ENCODE peak calls at places on chromosomes 16 and 17, in eight cellular contexts. One of them, this sample, is unnamed.

GRCh38 chr17:14123579-14124278 is 54.4 kb downstream of the COX10 start:
- DNase-seq in stimulated activated CD4-positive, alpha-beta T cell treated with anti-CD3 and anti-CD28 coated beads, TNF-alpha, amount 100 ng/mL, for 48 hours: no peak
- DNase-seq in GM12892: no peak
- DNase-seq in BJ: no peak
- DNase-seq in activated CD4-positive, alpha-beta T cell treated with anti-CD3 and anti-CD28 coated beads, Interleukin-2, amount 50 U/mL, for 1 hour: no peak
- DNase-seq in kidney tubule cell: no peak
- DNase-seq in islet precursor cell: no peak
- DNase-seq in NCI-H1092: no peak
- DNase-seq in this sample: no peak

GRCh38 chr17:20072692-20072992 is 63.5 kb downstream of the SPECC1 start:
- DNase-seq in stimulated activated CD4-positive, alpha-beta T cell treated with anti-CD3 and anti-CD28 coated beads, TNF-alpha, amount 100 ng/mL, for 48 hours: no peak
- DNase-seq in GM12892: no peak
- DNase-seq in BJ: no peak
- DNase-seq in activated CD4-positive, alpha-beta T cell treated with anti-CD3 and anti-CD28 coated beads, Interleukin-2, amount 50 U/mL, for 1 hour: no peak
- DNase-seq in kidney tubule cell: no peak
- DNase-seq in islet precursor cell: peak
- DNase-seq in NCI-H1092: peak
- DNase-seq in this sample: no peak

GRCh38 chr16:75109732-75110243 is 6.8 kb downstream of the LDHD start:
- DNase-seq in stimulated activated CD4-positive, alpha-beta T cell treated with anti-CD3 and anti-CD28 coated beads, TNF-alpha, amount 100 ng/mL, for 48 hours: no peak
- DNase-seq in GM12892: no peak
- DNase-seq in BJ: no peak
- DNase-seq in activated CD4-positive, alpha-beta T cell treated with anti-CD3 and anti-CD28 coated beads, Interleukin-2, amount 50 U/mL, for 1 hour: no peak
- DNase-seq in kidney tubule cell: peak
- DNase-seq in islet precursor cell: no peak
- DNase-seq in NCI-H1092: peak
- DNase-seq in this sample: no peak

GRCh38 chr17:10126554-10127493 is 71.6 kb downstream of the GAS7 start:
- DNase-seq in stimulated activated CD4-positive, alpha-beta T cell treated with anti-CD3 and anti-CD28 coated beads, TNF-alpha, amount 100 ng/mL, for 48 hours: no peak
- DNase-seq in GM12892: no peak
- DNase-seq in BJ: no peak
- DNase-seq in activated CD4-positive, alpha-beta T cell treated with anti-CD3 and anti-CD28 coated beads, Interleukin-2, amount 50 U/mL, for 1 hour: no peak
- DNase-seq in kidney tubule cell: no peak
- DNase-seq in islet precursor cell: peak
- DNase-seq in NCI-H1092: no peak
- DNase-seq in this sample: no peak

GRCh38 chr16:85391769-85392583 is 221.1 kb upstream of the GSE1 start:
- DNase-seq in stimulated activated CD4-positive, alpha-beta T cell treated with anti-CD3 and anti-CD28 coated beads, TNF-alpha, amount 100 ng/mL, for 48 hours: no peak
- DNase-seq in GM12892: no peak
- DNase-seq in BJ: no peak
- DNase-seq in activated CD4-positive, alpha-beta T cell treated with anti-CD3 and anti-CD28 coated beads, Interleukin-2, amount 50 U/mL, for 1 hour: no peak
- DNase-seq in kidney tubule cell: no peak
- DNase-seq in islet precursor cell: no peak
- DNase-seq in NCI-H1092: no peak
- DNase-seq in this sample: no peak

GRCh38 chr16:48158296-48158695 is 2.5 kb upstream of the ABCC12 start:
- DNase-seq in stimulated activated CD4-positive, alpha-beta T cell treated with anti-CD3 and anti-CD28 coated beads, TNF-alpha, amount 100 ng/mL, for 48 hours: peak
- DNase-seq in GM12892: no peak
- DNase-seq in BJ: no peak
- DNase-seq in activated CD4-positive, alpha-beta T cell treated with anti-CD3 and anti-CD28 coated beads, Interleukin-2, amount 50 U/mL, for 1 hour: no peak
- DNase-seq in kidney tubule cell: peak
- DNase-seq in islet precursor cell: peak
- DNase-seq in NCI-H1092: no peak
- DNase-seq in this sample: no peak

GRCh38 chr17:65678534-65678933 is 117.1 kb upstream of the AXIN2 start:
- DNase-seq in stimulated activated CD4-positive, alpha-beta T cell treated with anti-CD3 and anti-CD28 coated beads, TNF-alpha, amount 100 ng/mL, for 48 hours: no peak
- DNase-seq in GM12892: no peak
- DNase-seq in BJ: no peak
- DNase-seq in activated CD4-positive, alpha-beta T cell treated with anti-CD3 and anti-CD28 coated beads, Interleukin-2, amount 50 U/mL, for 1 hour: no peak
- DNase-seq in kidney tubule cell: no peak
- DNase-seq in islet precursor cell: no peak
- DNase-seq in NCI-H1092: peak
- DNase-seq in this sample: no peak

GRCh38 chr17:44919411-44919810 is 4.1 kb upstream of the GFAP start:
- DNase-seq in stimulated activated CD4-positive, alpha-beta T cell treated with anti-CD3 and anti-CD28 coated beads, TNF-alpha, amount 100 ng/mL, for 48 hours: no peak
- DNase-seq in GM12892: no peak
- DNase-seq in BJ: no peak
- DNase-seq in activated CD4-positive, alpha-beta T cell treated with anti-CD3 and anti-CD28 coated beads, Interleukin-2, amount 50 U/mL, for 1 hour: no peak
- DNase-seq in kidney tubule cell: no peak
- DNase-seq in islet precursor cell: no peak
- DNase-seq in NCI-H1092: no peak
- DNase-seq in this sample: no peak

GRCh38 chr16:3175157-3176153 is 12.5 kb upstream of the OR1F1 start:
- DNase-seq in stimulated activated CD4-positive, alpha-beta T cell treated with anti-CD3 and anti-CD28 coated beads, TNF-alpha, amount 100 ng/mL, for 48 hours: peak
- DNase-seq in GM12892: no peak
- DNase-seq in BJ: no peak
- DNase-seq in activated CD4-positive, alpha-beta T cell treated with anti-CD3 and anti-CD28 coated beads, Interleukin-2, amount 50 U/mL, for 1 hour: no peak
- DNase-seq in kidney tubule cell: peak
- DNase-seq in islet precursor cell: peak
- DNase-seq in NCI-H1092: no peak
- DNase-seq in this sample: no peak

GRCh38 chr16:69930117-69930776 is 20.9 kb upstream of the CLEC18A start:
- DNase-seq in stimulated activated CD4-positive, alpha-beta T cell treated with anti-CD3 and anti-CD28 coated beads, TNF-alpha, amount 100 ng/mL, for 48 hours: peak
- DNase-seq in GM12892: peak
- DNase-seq in BJ: no peak
- DNase-seq in activated CD4-positive, alpha-beta T cell treated with anti-CD3 and anti-CD28 coated beads, Interleukin-2, amount 50 U/mL, for 1 hour: peak
- DNase-seq in kidney tubule cell: peak
- DNase-seq in islet precursor cell: peak
- DNase-seq in NCI-H1092: peak
- DNase-seq in this sample: no peak

GRCh38 chr17:17922198-17922901 is 49.9 kb downstream of the TOM1L2 start:
- DNase-seq in stimulated activated CD4-positive, alpha-beta T cell treated with anti-CD3 and anti-CD28 coated beads, TNF-alpha, amount 100 ng/mL, for 48 hours: no peak
- DNase-seq in GM12892: no peak
- DNase-seq in BJ: no peak
- DNase-seq in activated CD4-positive, alpha-beta T cell treated with anti-CD3 and anti-CD28 coated beads, Interleukin-2, amount 50 U/mL, for 1 hour: no peak
- DNase-seq in kidney tubule cell: no peak
- DNase-seq in islet precursor cell: peak
- DNase-seq in NCI-H1092: no peak
- DNase-seq in this sample: no peak

GRCh38 chr16:88893127-88893968 is 26.9 kb upstream of the PABPN1L start:
- DNase-seq in stimulated activated CD4-positive, alpha-beta T cell treated with anti-CD3 and anti-CD28 coated beads, TNF-alpha, amount 100 ng/mL, for 48 hours: no peak
- DNase-seq in GM12892: no peak
- DNase-seq in BJ: no peak
- DNase-seq in activated CD4-positive, alpha-beta T cell treated with anti-CD3 and anti-CD28 coated beads, Interleukin-2, amount 50 U/mL, for 1 hour: no peak
- DNase-seq in kidney tubule cell: peak
- DNase-seq in islet precursor cell: no peak
- DNase-seq in NCI-H1092: no peak
- DNase-seq in this sample: no peak

GRCh38 chr16:79805621-79806020 is 205.1 kb upstream of the MAF start:
- DNase-seq in stimulated activated CD4-positive, alpha-beta T cell treated with anti-CD3 and anti-CD28 coated beads, TNF-alpha, amount 100 ng/mL, for 48 hours: no peak
- DNase-seq in GM12892: no peak
- DNase-seq in BJ: no peak
- DNase-seq in activated CD4-positive, alpha-beta T cell treated with anti-CD3 and anti-CD28 coated beads, Interleukin-2, amount 50 U/mL, for 1 hour: no peak
- DNase-seq in kidney tubule cell: peak
- DNase-seq in islet precursor cell: peak
- DNase-seq in NCI-H1092: no peak
- DNase-seq in this sample: no peak

GRCh38 chr17:565506-565905 is 149.1 kb downstream of the VPS53 start:
- DNase-seq in stimulated activated CD4-positive, alpha-beta T cell treated with anti-CD3 and anti-CD28 coated beads, TNF-alpha, amount 100 ng/mL, for 48 hours: no peak
- DNase-seq in GM12892: no peak
- DNase-seq in BJ: no peak
- DNase-seq in activated CD4-positive, alpha-beta T cell treated with anti-CD3 and anti-CD28 coated beads, Interleukin-2, amount 50 U/mL, for 1 hour: no peak
- DNase-seq in kidney tubule cell: no peak
- DNase-seq in islet precursor cell: peak
- DNase-seq in NCI-H1092: no peak
- DNase-seq in this sample: no peak

GRCh38 chr16:48818257-48818656 is 208.3 kb upstream of the N4BP1 start:
- DNase-seq in stimulated activated CD4-positive, alpha-beta T cell treated with anti-CD3 and anti-CD28 coated beads, TNF-alpha, amount 100 ng/mL, for 48 hours: no peak
- DNase-seq in GM12892: no peak
- DNase-seq in BJ: no peak
- DNase-seq in activated CD4-positive, alpha-beta T cell treated with anti-CD3 and anti-CD28 coated beads, Interleukin-2, amount 50 U/mL, for 1 hour: no peak
- DNase-seq in kidney tubule cell: no peak
- DNase-seq in islet precursor cell: no peak
- DNase-seq in NCI-H1092: no peak
- DNase-seq in this sample: no peak

GRCh38 chr16:58843675-58844074 is 109.6 kb upstream of the GOT2 start:
- DNase-seq in stimulated activated CD4-positive, alpha-beta T cell treated with anti-CD3 and anti-CD28 coated beads, TNF-alpha, amount 100 ng/mL, for 48 hours: no peak
- DNase-seq in GM12892: no peak
- DNase-seq in BJ: no peak
- DNase-seq in activated CD4-positive, alpha-beta T cell treated with anti-CD3 and anti-CD28 coated beads, Interleukin-2, amount 50 U/mL, for 1 hour: no peak
- DNase-seq in kidney tubule cell: peak
- DNase-seq in islet precursor cell: no peak
- DNase-seq in NCI-H1092: no peak
- DNase-seq in this sample: no peak

GRCh38 chr17:1880851-1881630 is 51.2 kb downstream of the RPA1 start:
- DNase-seq in stimulated activated CD4-positive, alpha-beta T cell treated with anti-CD3 and anti-CD28 coated beads, TNF-alpha, amount 100 ng/mL, for 48 hours: no peak
- DNase-seq in GM12892: no peak
- DNase-seq in BJ: no peak
- DNase-seq in activated CD4-positive, alpha-beta T cell treated with anti-CD3 and anti-CD28 coated beads, Interleukin-2, amount 50 U/mL, for 1 hour: no peak
- DNase-seq in kidney tubule cell: no peak
- DNase-seq in islet precursor cell: peak
- DNase-seq in NCI-H1092: no peak
- DNase-seq in this sample: no peak

GRCh38 chr16:64858076-64858475 is 263.8 kb downstream of the CDH11 start:
- DNase-seq in stimulated activated CD4-positive, alpha-beta T cell treated with anti-CD3 and anti-CD28 coated beads, TNF-alpha, amount 100 ng/mL, for 48 hours: no peak
- DNase-seq in GM12892: no peak
- DNase-seq in BJ: no peak
- DNase-seq in activated CD4-positive, alpha-beta T cell treated with anti-CD3 and anti-CD28 coated beads, Interleukin-2, amount 50 U/mL, for 1 hour: no peak
- DNase-seq in kidney tubule cell: no peak
- DNase-seq in islet precursor cell: no peak
- DNase-seq in NCI-H1092: no peak
- DNase-seq in this sample: no peak

GRCh38 chr16:28538733-28539596 is at the start of gene NUPR1:
- DNase-seq in stimulated activated CD4-positive, alpha-beta T cell treated with anti-CD3 and anti-CD28 coated beads, TNF-alpha, amount 100 ng/mL, for 48 hours: no peak
- DNase-seq in GM12892: no peak
- DNase-seq in BJ: peak
- DNase-seq in activated CD4-positive, alpha-beta T cell treated with anti-CD3 and anti-CD28 coated beads, Interleukin-2, amount 50 U/mL, for 1 hour: no peak
- DNase-seq in kidney tubule cell: peak
- DNase-seq in islet precursor cell: peak
- DNase-seq in NCI-H1092: no peak
- DNase-seq in this sample: peak

GRCh38 chr16:24610421-24610765 is 71.0 kb downstream of the RBBP6 start:
- DNase-seq in stimulated activated CD4-positive, alpha-beta T cell treated with anti-CD3 and anti-CD28 coated beads, TNF-alpha, amount 100 ng/mL, for 48 hours: no peak
- DNase-seq in GM12892: no peak
- DNase-seq in BJ: no peak
- DNase-seq in activated CD4-positive, alpha-beta T cell treated with anti-CD3 and anti-CD28 coated beads, Interleukin-2, amount 50 U/mL, for 1 hour: no peak
- DNase-seq in kidney tubule cell: peak
- DNase-seq in islet precursor cell: peak
- DNase-seq in NCI-H1092: peak
- DNase-seq in this sample: no peak

GRCh38 chr17:13600475-13601316 is 1.0 kb downstream of the HS3ST3A1 start:
- DNase-seq in stimulated activated CD4-positive, alpha-beta T cell treated with anti-CD3 and anti-CD28 coated beads, TNF-alpha, amount 100 ng/mL, for 48 hours: no peak
- DNase-seq in GM12892: peak
- DNase-seq in BJ: no peak
- DNase-seq in activated CD4-positive, alpha-beta T cell treated with anti-CD3 and anti-CD28 coated beads, Interleukin-2, amount 50 U/mL, for 1 hour: no peak
- DNase-seq in kidney tubule cell: no peak
- DNase-seq in islet precursor cell: peak
- DNase-seq in NCI-H1092: no peak
- DNase-seq in this sample: no peak

GRCh38 chr16:25464058-25464457 is 206.4 kb upstream of the ZKSCAN2 start:
- DNase-seq in stimulated activated CD4-positive, alpha-beta T cell treated with anti-CD3 and anti-CD28 coated beads, TNF-alpha, amount 100 ng/mL, for 48 hours: no peak
- DNase-seq in GM12892: no peak
- DNase-seq in BJ: no peak
- DNase-seq in activated CD4-positive, alpha-beta T cell treated with anti-CD3 and anti-CD28 coated beads, Interleukin-2, amount 50 U/mL, for 1 hour: no peak
- DNase-seq in kidney tubule cell: no peak
- DNase-seq in islet precursor cell: no peak
- DNase-seq in NCI-H1092: no peak
- DNase-seq in this sample: no peak

GRCh38 chr16:67648088-67648763 is 3.3 kb downstream of the CARMIL2 start:
- DNase-seq in stimulated activated CD4-positive, alpha-beta T cell treated with anti-CD3 and anti-CD28 coated beads, TNF-alpha, amount 100 ng/mL, for 48 hours: no peak
- DNase-seq in GM12892: no peak
- DNase-seq in BJ: no peak
- DNase-seq in activated CD4-positive, alpha-beta T cell treated with anti-CD3 and anti-CD28 coated beads, Interleukin-2, amount 50 U/mL, for 1 hour: no peak
- DNase-seq in kidney tubule cell: no peak
- DNase-seq in islet precursor cell: peak
- DNase-seq in NCI-H1092: no peak
- DNase-seq in this sample: no peak

GRCh38 chr17:5413682-5414081 is 5.8 kb downstream of the NUP88 start:
- DNase-seq in stimulated activated CD4-positive, alpha-beta T cell treated with anti-CD3 and anti-CD28 coated beads, TNF-alpha, amount 100 ng/mL, for 48 hours: no peak
- DNase-seq in GM12892: no peak
- DNase-seq in BJ: peak
- DNase-seq in activated CD4-positive, alpha-beta T cell treated with anti-CD3 and anti-CD28 coated beads, Interleukin-2, amount 50 U/mL, for 1 hour: no peak
- DNase-seq in kidney tubule cell: peak
- DNase-seq in islet precursor cell: no peak
- DNase-seq in NCI-H1092: no peak
- DNase-seq in this sample: peak

GRCh38 chr17:15966183-15966878 is 21.4 kb downstream of the ADORA2B start:
- DNase-seq in stimulated activated CD4-positive, alpha-beta T cell treated with anti-CD3 and anti-CD28 coated beads, TNF-alpha, amount 100 ng/mL, for 48 hours: no peak
- DNase-seq in GM12892: no peak
- DNase-seq in BJ: no peak
- DNase-seq in activated CD4-positive, alpha-beta T cell treated with anti-CD3 and anti-CD28 coated beads, Interleukin-2, amount 50 U/mL, for 1 hour: no peak
- DNase-seq in kidney tubule cell: peak
- DNase-seq in islet precursor cell: peak
- DNase-seq in NCI-H1092: peak
- DNase-seq in this sample: no peak

GRCh38 chr17:16297367-16298139 is 55.7 kb downstream of the CENPV start:
- DNase-seq in stimulated activated CD4-positive, alpha-beta T cell treated with anti-CD3 and anti-CD28 coated beads, TNF-alpha, amount 100 ng/mL, for 48 hours: no peak
- DNase-seq in GM12892: no peak
- DNase-seq in BJ: no peak
- DNase-seq in activated CD4-positive, alpha-beta T cell treated with anti-CD3 and anti-CD28 coated beads, Interleukin-2, amount 50 U/mL, for 1 hour: no peak
- DNase-seq in kidney tubule cell: no peak
- DNase-seq in islet precursor cell: no peak
- DNase-seq in NCI-H1092: no peak
- DNase-seq in this sample: no peak

GRCh38 chr16:13957197-13958078 is 37.5 kb downstream of the ERCC4 start:
- DNase-seq in stimulated activated CD4-positive, alpha-beta T cell treated with anti-CD3 and anti-CD28 coated beads, TNF-alpha, amount 100 ng/mL, for 48 hours: no peak
- DNase-seq in GM12892: no peak
- DNase-seq in BJ: peak
- DNase-seq in activated CD4-positive, alpha-beta T cell treated with anti-CD3 and anti-CD28 coated beads, Interleukin-2, amount 50 U/mL, for 1 hour: no peak
- DNase-seq in kidney tubule cell: peak
- DNase-seq in islet precursor cell: peak
- DNase-seq in NCI-H1092: no peak
- DNase-seq in this sample: peak

GRCh38 chr16:57377080-57377841 is 5.0 kb downstream of the CX3CL1 start:
- DNase-seq in stimulated activated CD4-positive, alpha-beta T cell treated with anti-CD3 and anti-CD28 coated beads, TNF-alpha, amount 100 ng/mL, for 48 hours: peak
- DNase-seq in GM12892: peak
- DNase-seq in BJ: no peak
- DNase-seq in activated CD4-positive, alpha-beta T cell treated with anti-CD3 and anti-CD28 coated beads, Interleukin-2, amount 50 U/mL, for 1 hour: no peak
- DNase-seq in kidney tubule cell: peak
- DNase-seq in islet precursor cell: peak
- DNase-seq in NCI-H1092: no peak
- DNase-seq in this sample: no peak

GRCh38 chr16:2915196-2915929 is 3.6 kb downstream of the FLYWCH1 start:
- DNase-seq in stimulated activated CD4-positive, alpha-beta T cell treated with anti-CD3 and anti-CD28 coated beads, TNF-alpha, amount 100 ng/mL, for 48 hours: no peak
- DNase-seq in GM12892: no peak
- DNase-seq in BJ: no peak
- DNase-seq in activated CD4-positive, alpha-beta T cell treated with anti-CD3 and anti-CD28 coated beads, Interleukin-2, amount 50 U/mL, for 1 hour: no peak
- DNase-seq in kidney tubule cell: no peak
- DNase-seq in islet precursor cell: no peak
- DNase-seq in NCI-H1092: no peak
- DNase-seq in this sample: no peak

GRCh38 chr17:61411944-61412859 is 12.6 kb downstream of the TBX2 start:
- DNase-seq in stimulated activated CD4-positive, alpha-beta T cell treated with anti-CD3 and anti-CD28 coated beads, TNF-alpha, amount 100 ng/mL, for 48 hours: peak
- DNase-seq in GM12892: peak
- DNase-seq in BJ: no peak
- DNase-seq in activated CD4-positive, alpha-beta T cell treated with anti-CD3 and anti-CD28 coated beads, Interleukin-2, amount 50 U/mL, for 1 hour: peak
- DNase-seq in kidney tubule cell: peak
- DNase-seq in islet precursor cell: peak
- DNase-seq in NCI-H1092: peak
- DNase-seq in this sample: peak